ENCODE peak calls at places on chromosomes 6 and 20, in eight cellular contexts. W is anterior cingulate cortex, B is NCI-H2081, G is T-cell, A is WERI-Rb-1, O is AG08395, E is GM13977, F is uterus. V is an unnamed sample.

GRCh38 chr6:150001295-150001990 is 23.9 kb downstream of the RAET1L start:
- DNase-seq in W (no peak), B (no peak), G (no peak), A (no peak), O (no peak), E (peak), F (no peak), V (no peak)

GRCh38 chr6:130810307-130811030 is 16.7 kb upstream of the SMLR1 start:
- DNase-seq in W (no peak), B (no peak), G (no peak), A (peak), O (peak), E (no peak), F (no peak), V (no peak)

GRCh38 chr6:6315660-6316059 is 4.8 kb downstream of the F13A1 start:
- DNase-seq in W (peak), B (peak), G (no peak), A (peak), O (peak), E (peak), F (peak), V (peak)

GRCh38 chr6:32837651-32838113 is 857 bp downstream of the TAP2 start:
- DNase-seq in W (no peak), B (no peak), G (no peak), A (no peak), O (no peak), E (no peak), F (no peak), V (no peak)

GRCh38 chr6:85394853-85395538 is 54.9 kb upstream of the NT5E start:
- DNase-seq in W (no peak), B (no peak), G (no peak), A (no peak), O (no peak), E (no peak), F (no peak), V (no peak)

GRCh38 chr6:143752459-143752858 is 74.7 kb downstream of the PHACTR2 start:
- DNase-seq in W (no peak), B (no peak), G (no peak), A (no peak), O (no peak), E (no peak), F (no peak), V (no peak)

GRCh38 chr6:44011350-44011925 is 115.8 kb downstream of the MRPL14 start:
- DNase-seq in W (no peak), B (no peak), G (no peak), A (no peak), O (no peak), E (no peak), F (no peak), V (no peak)

GRCh38 chr6:41027251-41027650 is 11.8 kb downstream of the UNC5CL start:
- DNase-seq in W (no peak), B (no peak), G (no peak), A (no peak), O (no peak), E (no peak), F (no peak), V (no peak)

GRCh38 chr20:1489764-1490436 is 1.3 kb downstream of the SIRPB2 start:
- DNase-seq in W (no peak), B (no peak), G (no peak), A (no peak), O (peak), E (no peak), F (no peak), V (no peak)

GRCh38 chr6:43702522-43703440 is 15.2 kb upstream of the MRPS18A start:
- DNase-seq in W (no peak), B (peak), G (no peak), A (peak), O (peak), E (peak), F (peak), V (peak)

GRCh38 chr20:49727473-49727872 is 13.8 kb upstream of the B4GALT5 start:
- DNase-seq in W (no peak), B (no peak), G (no peak), A (no peak), O (no peak), E (no peak), F (no peak), V (no peak)

GRCh38 chr6:105164418-105164817 is 15.4 kb downstream of the POPDC3 start:
- DNase-seq in W (no peak), B (no peak), G (no peak), A (no peak), O (no peak), E (no peak), F (no peak), V (no peak)

GRCh38 chr6:22886881-22887581 is 317.7 kb downstream of the HDGFL1 start:
- DNase-seq in W (no peak), B (peak), G (no peak), A (no peak), O (no peak), E (no peak), F (no peak), V (no peak)

GRCh38 chr6:157800420-157801237 is 22.4 kb upstream of the SNX9 start:
- DNase-seq in W (no peak), B (no peak), G (no peak), A (no peak), O (peak), E (peak), F (no peak), V (no peak)

GRCh38 chr20:19649041-19649440 is 109.0 kb upstream of the RIN2 start:
- DNase-seq in W (no peak), B (no peak), G (no peak), A (no peak), O (no peak), E (no peak), F (no peak), V (no peak)

GRCh38 chr6:81093046-81093445 is 659.4 kb downstream of the TENT5A start:
- DNase-seq in W (no peak), B (no peak), G (no peak), A (no peak), O (no peak), E (no peak), F (no peak), V (no peak)

GRCh38 chr6:40353197-40353966 is 233.8 kb downstream of the LRFN2 start:
- DNase-seq in W (no peak), B (no peak), G (no peak), A (no peak), O (no peak), E (no peak), F (no peak), V (no peak)

GRCh38 chr6:106439459-106439858 is 78.9 kb downstream of the CRYBG1 start:
- DNase-seq in W (no peak), B (no peak), G (no peak), A (no peak), O (peak), E (no peak), F (no peak), V (no peak)

GRCh38 chr6:474454-475185 is 83.1 kb downstream of the IRF4 start:
- DNase-seq in W (no peak), B (no peak), G (peak), A (no peak), O (no peak), E (peak), F (no peak), V (no peak)

GRCh38 chr20:40319741-40320499 is 369.1 kb downstream of the MAFB start:
- DNase-seq in W (no peak), B (no peak), G (no peak), A (no peak), O (no peak), E (no peak), F (no peak), V (no peak)

GRCh38 chr20:44646641-44647274 is 4.7 kb downstream of the ADA start:
- DNase-seq in W (no peak), B (no peak), G (no peak), A (no peak), O (peak), E (peak), F (no peak), V (no peak)

GRCh38 chr20:3818155-3819151 is 1.9 kb upstream of the AP5S1 start:
- DNase-seq in W (peak), B (peak), G (no peak), A (peak), O (peak), E (peak), F (peak), V (peak)

GRCh38 chr6:32415521-32416019 is 8.6 kb upstream of the BTNL2 start:
- DNase-seq in W (peak), B (peak), G (peak), A (peak), O (peak), E (peak), F (peak), V (peak)

GRCh38 chr6:27250955-27251671 is 3.6 kb downstream of the PRSS16 start:
- DNase-seq in W (no peak), B (peak), G (no peak), A (peak), O (no peak), E (peak), F (peak), V (no peak)

GRCh38 chr6:143586557-143586956 is 75.0 kb upstream of the FUCA2 start:
- DNase-seq in W (no peak), B (no peak), G (no peak), A (no peak), O (no peak), E (no peak), F (no peak), V (no peak)

GRCh38 chr6:122184260-122184934 is 215.1 kb upstream of the HSF2 start:
- DNase-seq in W (no peak), B (peak), G (no peak), A (no peak), O (peak), E (no peak), F (no peak), V (no peak)

GRCh38 chr20:32664352-32665159 is 9.2 kb downstream of the C20orf203 start:
- DNase-seq in W (no peak), B (no peak), G (no peak), A (no peak), O (no peak), E (no peak), F (no peak), V (no peak)

GRCh38 chr20:63232235-63233060 is 3.3 kb upstream of the BIRC7 start:
- DNase-seq in W (no peak), B (no peak), G (no peak), A (no peak), O (peak), E (no peak), F (no peak), V (no peak)

GRCh38 chr20:40651121-40651520 is 37.9 kb downstream of the MAFB start:
- DNase-seq in W (no peak), B (no peak), G (no peak), A (no peak), O (peak), E (no peak), F (no peak), V (no peak)

GRCh38 chr6:107202876-107203468 is 87.7 kb upstream of the BEND3 start:
- DNase-seq in W (no peak), B (no peak), G (no peak), A (no peak), O (no peak), E (no peak), F (no peak), V (no peak)

V was measured in left ventricle myocardium inferior.